ENCODE peak calls at places on chromosomes 16 and 17, in ten cellular contexts. F is effector CD4-positive, alpha-beta T cell; N is kidney; R is left ventricle myocardium inferior; Q is pons; D is caudate nucleus; M is neural progenitor cell; E is RWPE1; Y is hippocampal formation; T is fibroblast of mammary gland. W is an unnamed sample.

GRCh38 chr17:4998027-4998665 is 396 bp downstream of the KIF1C start:
- DNase-seq in F (peak), N (peak), R (peak), Q (no peak), D (no peak), M (peak), E (no peak), Y (no peak), T (no peak), W (peak)

GRCh38 chr17:32007463-32008298 is 498 bp downstream of the LRRC37B start:
- DNase-seq in F (peak), N (peak), R (no peak), Q (peak), D (peak), M (peak), E (peak), Y (peak), T (peak), W (peak)

GRCh38 chr17:75763613-75764416 is 1.2 kb downstream of the GALK1 start:
- DNase-seq in F (no peak), N (peak), R (no peak), Q (no peak), D (no peak), M (no peak), E (no peak), Y (no peak), T (no peak), W (no peak)

GRCh38 chr17:33140413-33141099 is 148.9 kb downstream of the SPACA3 start:
- DNase-seq in F (no peak), N (no peak), R (no peak), Q (no peak), D (no peak), M (peak), E (no peak), Y (no peak), T (no peak), W (no peak)

GRCh38 chr17:15087946-15088345 is 177.2 kb downstream of the PMP22 start:
- DNase-seq in F (no peak), N (no peak), R (peak), Q (no peak), D (no peak), M (no peak), E (no peak), Y (no peak), T (no peak), W (no peak)

GRCh38 chr16:6020162-6020980 is 922.8 kb upstream of the EEF2KMT start:
- DNase-seq in F (no peak), N (no peak), R (no peak), Q (no peak), D (no peak), M (peak), E (no peak), Y (no peak), T (no peak), W (no peak)

GRCh38 chr16:8957061-8957392 is 6.7 kb downstream of the USP7 start:
- DNase-seq in F (no peak), N (no peak), R (no peak), Q (no peak), D (no peak), M (no peak), E (no peak), Y (no peak), T (no peak), W (no peak)

GRCh38 chr17:40447148-40447644 is 3.9 kb downstream of the IGFBP4 start:
- DNase-seq in F (no peak), N (peak), R (no peak), Q (no peak), D (no peak), M (no peak), E (no peak), Y (no peak), T (peak), W (no peak)

GRCh38 chr17:49717371-49717841 is 9.6 kb upstream of the SLC35B1 start:
- DNase-seq in F (no peak), N (no peak), R (no peak), Q (no peak), D (no peak), M (no peak), E (no peak), Y (no peak), T (no peak), W (peak)

GRCh38 chr16:54242199-54242598 is 44.4 kb downstream of the IRX3 start:
- DNase-seq in F (no peak), N (no peak), R (no peak), Q (peak), D (no peak), M (peak), E (peak), Y (no peak), T (no peak), W (no peak)

GRCh38 chr17:82889496-82890338 is 49.9 kb upstream of the ZNF750 start:
- DNase-seq in F (no peak), N (peak), R (no peak), Q (no peak), D (no peak), M (no peak), E (peak), Y (no peak), T (peak), W (no peak)

GRCh38 chr16:51825740-51826139 is 674.7 kb upstream of the SALL1 start:
- DNase-seq in F (no peak), N (no peak), R (no peak), Q (no peak), D (no peak), M (no peak), E (no peak), Y (no peak), T (no peak), W (no peak)

GRCh38 chr17:1323336-1323735 is 43.9 kb downstream of the TRARG1 start:
- DNase-seq in F (no peak), N (no peak), R (no peak), Q (no peak), D (no peak), M (peak), E (no peak), Y (no peak), T (no peak), W (no peak)

GRCh38 chr17:49551221-49552069 is 24.2 kb upstream of the NXPH3 start:
- DNase-seq in F (no peak), N (no peak), R (no peak), Q (no peak), D (no peak), M (no peak), E (no peak), Y (no peak), T (no peak), W (no peak)

GRCh38 chr16:24577167-24577566 is 37.8 kb downstream of the RBBP6 start:
- DNase-seq in F (no peak), N (no peak), R (no peak), Q (no peak), D (no peak), M (no peak), E (no peak), Y (no peak), T (no peak), W (no peak)

GRCh38 chr16:90083139-90083538 is 6.0 kb upstream of the PRDM7 start:
- DNase-seq in F (no peak), N (no peak), R (no peak), Q (no peak), D (no peak), M (no peak), E (no peak), Y (no peak), T (no peak), W (no peak)

GRCh38 chr17:35148144-35148543 is 527 bp downstream of the UNC45B start:
- DNase-seq in F (no peak), N (no peak), R (no peak), Q (no peak), D (no peak), M (no peak), E (no peak), Y (no peak), T (no peak), W (no peak)

GRCh38 chr16:57663917-57664661 is 4.0 kb upstream of the ADGRG3 start:
- DNase-seq in F (no peak), N (peak), R (no peak), Q (no peak), D (no peak), M (no peak), E (no peak), Y (no peak), T (no peak), W (no peak)

GRCh38 chr17:8362651-8363332 is 13.7 kb downstream of the KRABD2 start:
- DNase-seq in F (no peak), N (no peak), R (no peak), Q (no peak), D (no peak), M (no peak), E (no peak), Y (no peak), T (peak), W (no peak)

GRCh38 chr17:82917656-82918345 is 78.0 kb upstream of the ZNF750 start:
- DNase-seq in F (peak), N (peak), R (no peak), Q (no peak), D (no peak), M (peak), E (no peak), Y (no peak), T (no peak), W (no peak)

GRCh38 chr16:85821441-85821901 is 22.0 kb downstream of the COX4I1 start:
- DNase-seq in F (peak), N (peak), R (peak), Q (peak), D (peak), M (peak), E (peak), Y (peak), T (peak), W (peak)

W was measured in T-helper 9 cell.